ENCODE peak calls at places on chromosomes 4 and X, in four cellular contexts. L is OCI-LY7, A is SK-N-SH, C is PC-3. Z is an unnamed sample.
A peak's percentile ranks its signal among the peaks of the same experiment; 100 is the strongest.

GRCh38 chr4:181503800-181504364 is 739.3 kb upstream of the TENM3 start:
- DNase-seq in A (peak; percentile 6), L (no peak), C (no peak), Z (no peak)

GRCh38 chr4:55575513-55575912 is 16.5 kb downstream of the PDCL2 start:
- DNase-seq in A (no peak), L (no peak), C (no peak), Z (no peak)

GRCh38 chr4:184287697-184288255 is 70.1 kb upstream of the ENPP6 start:
- DNase-seq in L (peak; percentile 55), C (peak; percentile 73), A (no peak), Z (peak; percentile 15)

GRCh38 chrX:12978205-12979010 is 3.5 kb downstream of the TMSB4X start:
- DNase-seq in L (peak; percentile 79), A (no peak), C (peak; percentile 48), Z (peak; percentile 75)

GRCh38 chr4:88291003-88291402 is 6.6 kb upstream of the PPM1K start:
- DNase-seq in C (peak; percentile 1), A (peak; percentile 22), L (no peak), Z (no peak)

GRCh38 chrX:154296731-154297130 is 1.1 kb downstream of the TKTL1 start:
- DNase-seq in C (no peak), A (no peak), L (no peak), Z (no peak)

GRCh38 chr4:119629142-119629471 is 503 bp upstream of the PDE5A start:
- DNase-seq in A (no peak), L (no peak), C (no peak), Z (no peak)

GRCh38 chr4:173301518-173302201 is 32.5 kb downstream of the HMGB2 start:
- DNase-seq in A (peak; percentile 24), C (peak; percentile 52), L (peak; percentile 53), Z (peak; percentile 38)

GRCh38 chr4:74632634-74633033 is 161.7 kb downstream of the BTC start:
- DNase-seq in L (no peak), C (peak; percentile 93), A (no peak), Z (no peak)

GRCh38 chrX:108122748-108123147 is 31.2 kb downstream of the ATG4A start:
- DNase-seq in A (no peak), C (no peak), L (no peak), Z (no peak)

GRCh38 chr4:2266181-2266580 is 4.3 kb upstream of the MXD4 start:
- DNase-seq in A (peak; percentile 48), L (no peak), C (no peak), Z (no peak)

GRCh38 chrX:47936224-47936939 is 67.4 kb downstream of the ZNF182 start:
- DNase-seq in C (no peak), L (peak; percentile 85), A (no peak), Z (peak; percentile 17)

GRCh38 chrX:18465051-18465450 is 39.6 kb downstream of the CDKL5 start:
- DNase-seq in L (no peak), A (no peak), C (peak; percentile 6), Z (no peak)

GRCh38 chr4:142567199-142567598 is 278.9 kb downstream of the INPP4B start:
- DNase-seq in A (no peak), L (no peak), C (peak; percentile 14), Z (peak; percentile 88)

GRCh38 chr4:133320576-133321170 is 171.6 kb downstream of the PCDH10 start:
- DNase-seq in A (peak; percentile 27), C (peak; percentile 52), L (peak; percentile 21), Z (peak; percentile 62)

GRCh38 chr4:17577660-17578481 is 873 bp downstream of the LAP3 start:
- DNase-seq in C (peak; percentile 19), L (peak; percentile 47), A (peak; percentile 77), Z (no peak)

GRCh38 chr4:16031554-16032381 is 52.1 kb downstream of the PROM1 start:
- DNase-seq in C (no peak), L (no peak), A (no peak), Z (no peak)

GRCh38 chr4:141922224-141922623 is 285.8 kb downstream of the IL15 start:
- DNase-seq in L (no peak), A (no peak), C (no peak), Z (no peak)

GRCh38 chr4:92304636-92305035 is 870 bp downstream of the GRID2 start:
- DNase-seq in L (no peak), C (no peak), A (peak; percentile 36), Z (peak; percentile 43)

GRCh38 chr4:101761405-101761804 is 29.1 kb upstream of the BANK1 start:
- DNase-seq in C (no peak), L (no peak), A (no peak), Z (no peak)

GRCh38 chrX:19912-20571 is 261.1 kb upstream of the PLCXD1 start:
- DNase-seq in A (peak; percentile 26), L (peak; percentile 21), C (peak; percentile 0), Z (peak; percentile 36)

GRCh38 chrX:18449271-18449670 is 23.9 kb downstream of the CDKL5 start:
- DNase-seq in L (no peak), C (peak; percentile 3), A (no peak), Z (no peak)

GRCh38 chr4:28973591-28974350 is 1746.4 kb upstream of the PCDH7 start:
- DNase-seq in C (peak; percentile 3), L (no peak), A (no peak), Z (no peak)

GRCh38 chrX:131741103-131741581 is 197.3 kb downstream of the OR13H1 start:
- DNase-seq in C (no peak), A (peak; percentile 48), L (no peak), Z (no peak)

GRCh38 chr4:100489316-100489715 is 28.5 kb downstream of the EMCN start:
- DNase-seq in A (no peak), C (no peak), L (no peak), Z (no peak)

GRCh38 chr4:13627185-13627605 is 330 bp downstream of the BOD1L1 start:
- DNase-seq in L (peak; percentile 55), C (no peak), A (no peak), Z (no peak)

GRCh38 chrX:18927558-18927957 is 56.4 kb downstream of the PHKA2 start:
- DNase-seq in C (no peak), L (no peak), A (no peak), Z (no peak)

GRCh38 chrX:16445166-16445752 is 204.7 kb upstream of the S100G start:
- DNase-seq in C (peak; percentile 62), A (peak; percentile 41), L (peak; percentile 48), Z (peak; percentile 70)

GRCh38 chr4:119748853-119749252 is 120.2 kb upstream of the PDE5A start:
- DNase-seq in L (no peak), A (no peak), C (no peak), Z (no peak)

GRCh38 chrX:15737957-15738685 is at the start of gene CA5B:
- DNase-seq in A (peak; percentile 94), C (peak; percentile 94), L (peak; percentile 91), Z (peak; percentile 98)

GRCh38 chrX:13658602-13659001 is 5.7 kb downstream of the TCEANC start:
- DNase-seq in L (peak; percentile 65), C (peak; percentile 75), A (peak; percentile 40), Z (peak; percentile 44)

GRCh38 chrX:39688576-39689373 is 409.0 kb downstream of the BCOR start:
- DNase-seq in L (no peak), C (peak; percentile 50), A (peak; percentile 89), Z (peak; percentile 95)

GRCh38 chr4:75046641-75047040 is 113.7 kb downstream of the PARM1 start:
- DNase-seq in L (no peak), A (no peak), C (no peak), Z (no peak)

GRCh38 chr4:38723726-38724506 is 58.9 kb downstream of the TLR10 start:
- DNase-seq in A (no peak), C (no peak), L (no peak), Z (peak; percentile 41)

GRCh38 chr4:112557676-112558411 is 41.9 kb upstream of the NEUROG2 start:
- DNase-seq in C (no peak), L (no peak), A (no peak), Z (no peak)

GRCh38 chr4:182895791-182896292 is 21.3 kb downstream of the DCTD start:
- DNase-seq in C (no peak), A (no peak), L (no peak), Z (no peak)

GRCh38 chr4:182897601-182898478 is 19.3 kb downstream of the DCTD start:
- DNase-seq in A (no peak), L (no peak), C (no peak), Z (no peak)

GRCh38 chr4:182893490-182893889 is 23.7 kb downstream of the DCTD start:
- DNase-seq in A (no peak), C (no peak), L (no peak), Z (no peak)

GRCh38 chr4:182896421-182896820 is 20.8 kb downstream of the DCTD start:
- DNase-seq in A (no peak), C (no peak), L (no peak), Z (no peak)

DNA sequence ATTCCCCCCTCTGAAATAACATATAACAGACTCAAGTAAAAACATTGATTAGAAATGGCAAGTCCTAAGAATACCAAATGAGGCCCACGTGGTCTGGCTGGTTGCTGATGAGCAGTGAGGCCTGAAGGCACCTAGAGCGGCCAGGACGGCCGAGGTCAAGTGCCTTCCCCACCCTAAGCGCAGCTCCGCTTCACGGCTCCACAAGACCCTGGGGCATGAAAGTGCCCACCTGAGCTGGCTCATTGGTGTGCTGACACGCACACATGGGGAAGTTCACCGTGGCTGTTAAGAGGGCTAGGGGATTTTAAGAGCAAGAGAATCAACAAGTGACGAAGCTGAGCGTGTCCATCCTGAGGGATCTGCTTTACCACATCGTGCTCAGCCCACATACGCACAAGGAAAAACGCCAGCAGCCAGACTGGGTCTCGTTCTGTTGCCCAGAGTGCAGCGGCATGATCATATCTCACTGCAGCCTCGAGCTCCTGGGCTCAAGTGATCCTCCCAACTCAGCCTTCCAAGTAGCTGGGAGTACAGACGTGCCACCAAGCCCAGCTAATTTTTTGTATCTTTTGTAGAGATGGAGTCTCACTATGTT is 22.4 kb downstream of the DCTD start:
- DNase-seq in L (no peak), A (no peak), C (no peak), Z (no peak)
- H3K4me1 ChIP-seq in L (no peaks in the 10 kb centered on the region), A (no peaks in the 10 kb centered on the region), C (no peaks in the 10 kb centered on the region), Z (no peaks in the 10 kb centered on the region)

DNA sequence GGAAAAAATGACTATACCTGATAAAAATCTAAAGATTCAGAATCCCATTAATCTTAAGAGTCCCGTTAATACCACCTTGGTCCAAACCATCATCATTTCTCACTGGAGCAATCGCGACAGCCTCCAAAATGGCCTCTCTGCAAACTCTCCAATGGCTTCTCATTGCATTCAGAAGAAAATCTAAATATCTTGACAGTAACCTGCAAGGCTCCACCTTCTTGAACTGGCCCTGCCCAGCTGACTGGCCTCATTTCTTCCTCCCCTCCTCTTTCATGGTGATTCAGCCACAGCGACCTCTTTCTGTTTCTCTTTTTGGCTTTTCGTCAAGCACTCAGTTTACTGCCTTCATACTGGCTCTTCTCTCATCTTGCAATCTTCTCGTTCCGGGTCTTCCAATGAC is 56.2 kb upstream of the GPRIN3 start:
- DNase-seq in L (no peak), A (no peak), C (no peak), Z (no peak)
- TF ChIP-seq EZH2phosphoT487 in L (no peak), A (no peak), C (no peak), Z (no peak)

GRCh38 chr4:6689506-6689960 is 4.1 kb upstream of the S100P start:
- DNase-seq in C (peak; percentile 19), L (no peak), A (no peak), Z (no peak)
- H3K4me1 ChIP-seq in C (peaks cover 51% of the 10 kb centered on the region), L (no peaks in the 10 kb centered on the region), A (peaks cover 20% of the 10 kb centered on the region), Z (no peaks in the 10 kb centered on the region)

GRCh38 chrX:55007633-55008032 is 7.5 kb downstream of the APEX2 start:
- DNase-seq in A (no peak), L (no peak), C (peak; percentile 86), Z (no peak)

GRCh38 chrX:55004231-55004630 is 4.1 kb downstream of the APEX2 start:
- DNase-seq in L (no peak), C (peak; percentile 68), A (no peak), Z (no peak)

GRCh38 chrX:55011294-55011693 is 11.1 kb downstream of the APEX2 start:
- DNase-seq in L (peak; percentile 3), C (peak; percentile 42), A (peak; percentile 39), Z (no peak)

GRCh38 chrX:55006827-55007621 is 6.9 kb downstream of the APEX2 start:
- DNase-seq in A (no peak), L (no peak), C (peak; percentile 13), Z (no peak)

GRCh38 chrX:55008571-55009358 is 8.6 kb downstream of the APEX2 start:
- DNase-seq in L (no peak), A (no peak), C (peak; percentile 96), Z (no peak)
- TF ChIP-seq EZH2phosphoT487 in L (no peak), A (no peak), C (no peak), Z (no peak)